ENCODE peak calls at places on chromosomes 1 and 21, in four cellular contexts. W, H, N and K are unnamed samples.
A peak's percentile ranks its signal among the peaks of the same experiment; 100 is the strongest.

GRCh38 chr1:77888071-77888428 is 374 bp upstream of the NEXN start:
- DNase-seq in W (peak; percentile 44), H (no peak), N (no peak), K (no peak)

GRCh38 chr1:21289700-21290545 is at the start of gene ECE1:
- DNase-seq in W (no peak), H (no peak), N (no peak), K (peak; percentile 28)

GRCh38 chr21:38388219-38388618 is 110.1 kb downstream of the ERG start:
- DNase-seq in W (no peak), H (no peak), N (no peak), K (no peak)

GRCh38 chr1:167548059-167548932 is 5.3 kb downstream of the CREG1 start:
- DNase-seq in W (peak; percentile 76), H (no peak), N (no peak), K (no peak)

GRCh38 chr1:178529364-178530036 is 16.6 kb downstream of the TEX35 start:
- DNase-seq in W (no peak), H (no peak), N (no peak), K (no peak)

GRCh38 chr1:34188985-34189384 is 12.3 kb downstream of the C1orf94 start:
- DNase-seq in W (no peak), H (no peak), N (no peak), K (no peak)

GRCh38 chr1:152034654-152035405 is 2.0 kb downstream of the S100A11 start:
- DNase-seq in W (peak; percentile 87), H (no peak), N (peak; percentile 79), K (peak; percentile 93)

GRCh38 chr1:179002552-179003345 is 22.9 kb upstream of the FAM20B start:
- DNase-seq in W (peak; percentile 72), H (peak; percentile 82), N (no peak), K (peak; percentile 75)

GRCh38 chr1:40530735-40531380 is 579 bp upstream of the ZNF684 start:
- DNase-seq in W (peak; percentile 37), H (no peak), N (no peak), K (no peak)

GRCh38 chr1:39668894-39669293 is 3.0 kb downstream of the NT5C1A start:
- DNase-seq in W (no peak), H (no peak), N (no peak), K (no peak)

GRCh38 chr1:188937965-188938551 is 1539.6 kb downstream of the BRINP3 start:
- DNase-seq in W (no peak), H (no peak), N (peak; percentile 26), K (no peak)

GRCh38 chr1:227131193-227131592 is 187.1 kb downstream of the CDC42BPA start:
- DNase-seq in W (peak; percentile 21), H (no peak), N (peak; percentile 15), K (no peak)

GRCh38 chr1:31122779-31123178 is 57.3 kb upstream of the PUM1 start:
- DNase-seq in W (no peak), H (no peak), N (no peak), K (no peak)

GRCh38 chr1:226632169-226632884 is 83.8 kb downstream of the STUM start:
- DNase-seq in W (no peak), H (no peak), N (no peak), K (no peak)

GRCh38 chr1:162187676-162188075 is 118.2 kb downstream of the NOS1AP start:
- DNase-seq in W (no peak), H (no peak), N (no peak), K (no peak)

GRCh38 chr1:223710179-223711133 is 1.9 kb upstream of the CAPN2 start:
- DNase-seq in W (peak; percentile 38), H (no peak), N (no peak), K (no peak)

GRCh38 chr1:207004931-207005830 is 27.4 kb downstream of the C1orf116 start:
- DNase-seq in W (peak; percentile 72), H (no peak), N (peak; percentile 74), K (peak; percentile 89)

GRCh38 chr1:161726631-161727342 is 5.4 kb downstream of the FCRLB start:
- DNase-seq in W (peak; percentile 96), H (no peak), N (peak; percentile 56), K (peak; percentile 79)

GRCh38 chr1:8540971-8541370 is 223.1 kb downstream of the SLC45A1 start:
- DNase-seq in W (no peak), H (no peak), N (no peak), K (no peak)

GRCh38 chr21:41931041-41931451 is 22.8 kb downstream of the C2CD2 start:
- DNase-seq in W (no peak), H (no peak), N (no peak), K (no peak)

GRCh38 chr1:94246692-94247145 is 9.3 kb upstream of the ARHGAP29 start:
- DNase-seq in W (no peak), H (no peak), N (no peak), K (no peak)

GRCh38 chr1:197776348-197777082 is 1.2 kb upstream of the DENND1B start:
- DNase-seq in W (no peak), H (no peak), N (peak; percentile 28), K (no peak)
- TF ChIP-seq JUND in W (no peak), H (no peak), N (no peak), K (no peak)

GRCh38 chr1:205434738-205435137 is 12.9 kb upstream of the LEMD1 start:
- DNase-seq in W (no peak), H (no peak), N (no peak), K (no peak)
- TF ChIP-seq JUND in W (no peak), H (no peak), N (no peak), K (no peak)

GRCh38 chr1:216771922-216772321 is 48.7 kb upstream of the ESRRG start:
- DNase-seq in W (no peak), H (no peak), N (no peak), K (no peak)
- TF ChIP-seq JUND in W (no peak), H (no peak), N (no peak), K (no peak)

DNA sequence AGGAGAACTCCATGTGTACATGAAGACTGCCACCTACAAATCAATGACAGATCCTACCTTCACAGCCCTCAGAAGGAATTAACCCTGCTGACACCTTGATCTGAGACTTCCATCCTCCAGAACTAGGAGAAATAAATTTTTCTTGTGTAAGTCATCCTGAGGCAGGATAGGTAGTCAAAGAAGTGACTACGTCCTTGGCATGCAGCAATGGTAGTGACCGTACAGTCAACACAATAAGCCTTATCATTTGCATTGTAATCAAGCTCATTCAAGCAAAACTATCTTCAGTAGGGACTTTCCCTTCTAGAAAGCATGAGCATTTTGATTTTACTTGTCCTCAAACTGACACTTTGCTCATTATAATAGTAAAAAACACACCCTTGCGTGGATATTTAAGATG is 64.0 kb upstream of the KCNK1 start:
- DNase-seq in W (no peak), H (no peak), N (no peak), K (no peak)
- TF ChIP-seq JUND in W (no peak), H (no peak), N (no peak), K (no peak)